ENCODE peak calls at places on chromosomes 1 and 21, in seven cellular contexts. Q, G, L, T, N, Y and F are unnamed samples.

GRCh38 chr1:217526636-217527035 is 104.3 kb downstream of the GPATCH2 start:
- DNase-seq in Q (no peak), G (no peak), L (no peak), T (no peak), N (no peak), Y (no peak), F (no peak)

GRCh38 chr1:1841575-1841991 is 49.3 kb downstream of the GNB1 start:
- DNase-seq in Q (no peak), G (no peak), L (no peak), T (no peak), N (no peak), Y (no peak), F (no peak)

GRCh38 chr1:92096317-92096716 is 16.2 kb downstream of the BTBD8 start:
- DNase-seq in Q (no peak), G (no peak), L (no peak), T (no peak), N (no peak), Y (no peak), F (no peak)

GRCh38 chr21:44766818-44767354 is 34.7 kb downstream of the UBE2G2 start:
- DNase-seq in Q (no peak), G (no peak), L (no peak), T (no peak), N (no peak), Y (peak; percentile 37), F (no peak)

GRCh38 chr1:156592158-156592909 is 758 bp downstream of the NAXE start:
- DNase-seq in Q (no peak), G (no peak), L (no peak), T (no peak), N (no peak), Y (no peak), F (no peak)

GRCh38 chr1:40820251-40820797 is 36.7 kb downstream of the KCNQ4 start:
- DNase-seq in Q (no peak), G (no peak), L (no peak), T (peak; percentile 77), N (no peak), Y (peak; percentile 57), F (no peak)

GRCh38 chr1:165753934-165754333 is 14.7 kb downstream of the TMCO1 start:
- DNase-seq in Q (no peak), G (no peak), L (peak; percentile 31), T (no peak), N (no peak), Y (no peak), F (no peak)

GRCh38 chr1:202505356-202505755 is 156.9 kb downstream of the PPP1R12B start:
- DNase-seq in Q (no peak), G (no peak), L (no peak), T (no peak), N (no peak), Y (peak; percentile 0), F (no peak)

GRCh38 chr1:63316540-63316939 is 5.8 kb upstream of the FOXD3 start:
- DNase-seq in Q (no peak), G (no peak), L (no peak), T (no peak), N (no peak), Y (peak; percentile 30), F (no peak)

GRCh38 chr1:244863491-244864252 is 671 bp downstream of the HNRNPU start:
- DNase-seq in Q (no peak), G (no peak), L (no peak), T (peak; percentile 84), N (no peak), Y (peak; percentile 30), F (no peak)

GRCh38 chr1:94955767-94956632 is 29.1 kb upstream of the CNN3 start:
- DNase-seq in Q (no peak), G (peak; percentile 59), L (no peak), T (no peak), N (no peak), Y (no peak), F (no peak)

GRCh38 chr1:14616997-14617396 is 18.5 kb downstream of the KAZN start:
- DNase-seq in Q (no peak), G (no peak), L (no peak), T (peak; percentile 30), N (no peak), Y (no peak), F (no peak)

GRCh38 chr1:156448134-156448967 is 52.2 kb downstream of the MEF2D start:
- DNase-seq in Q (no peak), G (no peak), L (no peak), T (no peak), N (no peak), Y (no peak), F (no peak)

GRCh38 chr1:14140800-14141526 is 441.0 kb downstream of the PRDM2 start:
- DNase-seq in Q (no peak), G (no peak), L (no peak), T (no peak), N (no peak), Y (no peak), F (no peak)

DNA sequence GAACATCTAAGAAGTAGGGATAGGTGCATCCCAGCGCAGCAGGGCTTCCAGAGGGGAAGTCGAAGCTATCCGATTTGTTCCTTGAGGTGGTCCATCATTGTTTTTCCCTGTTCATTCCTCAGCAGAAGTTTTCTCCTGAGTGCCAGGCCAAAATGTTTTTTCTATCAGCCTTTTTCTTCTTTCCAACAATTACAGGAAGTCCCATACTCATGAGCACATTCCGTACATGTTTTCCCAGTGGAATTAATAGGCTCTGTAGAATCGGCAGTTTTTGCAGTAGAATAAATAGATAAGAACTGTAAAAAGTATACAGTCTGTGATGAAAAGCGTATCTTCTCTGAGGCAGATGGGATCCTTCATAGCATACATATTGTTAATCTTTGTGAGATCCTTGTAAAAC is 24.8 kb downstream of the CD101 start:
- DNase-seq in Q (no peak), G (no peak), L (no peak), T (no peak), N (no peak), Y (no peak), F (no peak)
- TF ChIP-seq JUND in Q (no peak), G (no peak), L (no peak), T (no peak), N (no peak), Y (no peak), F (no peak)

GRCh38 chr1:66137235-66137634 is 344.5 kb downstream of the PDE4B start:
- DNase-seq in Q (no peak), G (no peak), L (no peak), T (no peak), N (no peak), Y (no peak), F (no peak)
- TF ChIP-seq JUND in Q (no peak), G (no peak), L (no peak), T (no peak), N (no peak), Y (no peak), F (no peak)

DNA sequence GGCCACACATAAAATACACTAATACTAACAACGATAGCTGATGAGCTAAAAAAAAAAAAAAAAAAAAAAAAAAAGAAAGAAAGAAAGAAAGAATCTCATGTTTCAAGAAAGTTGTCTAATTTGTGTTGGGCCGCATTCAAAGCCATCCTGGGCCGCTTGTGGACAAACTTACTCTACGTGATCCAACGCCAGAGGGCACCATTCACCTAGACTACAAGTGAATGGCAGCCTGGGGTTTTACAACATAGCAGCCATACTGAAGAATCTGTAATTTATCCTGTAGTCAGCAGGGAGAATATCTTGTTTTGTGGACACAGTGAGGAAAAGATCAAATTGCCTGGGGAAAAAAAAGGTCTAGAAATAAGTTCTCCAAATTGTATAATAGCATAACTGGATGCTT is 47.0 kb downstream of the CYP2J2 start:
- DNase-seq in Q (peak; percentile 38), G (peak; percentile 65), L (no peak), T (peak; percentile 21), N (no peak), Y (peak; percentile 26), F (peak; percentile 84)
- TF ChIP-seq JUND in Q (no peak), G (no peak), L (no peak), T (no peak), N (no peak), Y (no peak), F (no peak)

DNA sequence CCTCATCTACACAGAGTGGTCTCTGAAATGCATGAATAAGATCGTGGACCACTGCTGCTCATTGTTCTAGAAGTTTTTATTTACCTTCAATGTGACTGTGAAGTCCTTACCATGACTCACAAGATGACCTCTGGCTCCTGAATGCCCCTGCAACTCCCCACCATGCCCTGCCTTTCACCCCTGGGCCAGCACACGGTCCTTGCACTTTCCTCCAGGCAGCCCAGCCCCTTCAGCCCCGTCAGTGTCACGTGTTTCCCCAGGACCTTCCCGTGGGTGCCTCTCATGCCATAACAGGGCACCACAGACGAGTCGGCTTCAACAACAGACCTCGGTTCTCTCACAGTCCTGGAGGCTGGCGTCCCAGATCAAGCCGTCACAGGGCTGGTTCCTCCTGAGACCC is 62.1 kb downstream of the B3GALT5 start:
- DNase-seq in Q (no peak), G (no peak), L (no peak), T (no peak), N (no peak), Y (no peak), F (no peak)
- TF ChIP-seq JUND in Q (no peak), G (no peak), L (no peak), T (no peak), N (no peak), Y (no peak), F (no peak)

GRCh38 chr1:84077476-84078107 is 66.5 kb upstream of the PRKACB start:
- DNase-seq in Q (peak; percentile 38), G (peak; percentile 47), L (no peak), T (peak; percentile 88), N (no peak), Y (peak; percentile 99), F (peak; percentile 58)
- TF ChIP-seq JUND in Q (no peak), G (no peak), L (no peak), T (no peak), N (peak; percentile 19), Y (no peak), F (no peak)